ENCODE peak calls at places on chromosome 22, in seven cellular contexts. P is upper lobe of right lung, Z is left ventricle myocardium inferior, W is spleen, T is BJ, X is ovary, S is heart right ventricle. B is an unnamed sample.

GRCh38 chr22:30205281-30206115 is 41.1 kb downstream of the LIF start:
- DNase-seq in S (peak; percentile 60), P (no peak), X (peak; percentile 38), T (peak; percentile 94), Z (peak; percentile 49), W (no peak), B (peak; percentile 81)

GRCh38 chr22:19578180-19579004 is 54.2 kb upstream of the CLDN5 start:
- DNase-seq in S (no peak), X (no peak), T (no peak), P (no peak), Z (no peak), W (no peak), B (no peak)

GRCh38 chr22:17131686-17132085 is 10.5 kb upstream of the TMEM121B start:
- DNase-seq in W (peak; percentile 51), X (no peak), Z (no peak), T (no peak), P (no peak), S (no peak), B (no peak)

GRCh38 chr22:48488149-48488551 is 1339.5 kb downstream of the BRD1 start:
- DNase-seq in S (no peak), X (no peak), P (no peak), T (no peak), W (peak; percentile 47), Z (no peak), B (no peak)

GRCh38 chr22:49765091-49765771 is 62.4 kb downstream of the BRD1 start:
- DNase-seq in Z (peak; percentile 11), X (no peak), T (no peak), P (peak; percentile 63), W (peak; percentile 66), S (no peak), B (no peak)

GRCh38 chr22:50674606-50675552 is 2.3 kb downstream of the SHANK3 start:
- DNase-seq in Z (no peak), T (no peak), W (no peak), P (peak; percentile 90), S (no peak), X (no peak), B (peak; percentile 74)

GRCh38 chr22:31537019-31537535 is 40.7 kb downstream of the SFI1 start:
- DNase-seq in W (no peak), T (no peak), S (no peak), X (no peak), P (no peak), Z (no peak), B (no peak)

GRCh38 chr22:25987948-25988347 is 181.3 kb upstream of the SEZ6L start:
- DNase-seq in S (no peak), X (no peak), Z (no peak), P (no peak), W (no peak), T (no peak), B (no peak)

GRCh38 chr22:33018232-33018864 is 39.8 kb downstream of the SYN3 start:
- DNase-seq in T (no peak), X (no peak), S (peak; percentile 53), Z (peak; percentile 48), P (no peak), W (no peak), B (peak; percentile 35)

GRCh38 chr22:31446208-31446607 is 43.4 kb downstream of the EIF4ENIF1 start:
- DNase-seq in S (no peak), P (no peak), T (no peak), W (no peak), X (no peak), Z (no peak), B (no peak)

GRCh38 chr22:29156507-29156906 is 49.2 kb upstream of the EMID1 start:
- DNase-seq in Z (no peak), P (peak; percentile 51), W (peak; percentile 71), X (no peak), T (no peak), S (no peak), B (no peak)

GRCh38 chr22:29152045-29152380 is 53.7 kb upstream of the EMID1 start:
- DNase-seq in Z (no peak), T (no peak), X (no peak), W (no peak), S (no peak), P (peak; percentile 49), B (no peak)

GRCh38 chr22:29152381-29153138 is 53.1 kb upstream of the EMID1 start:
- DNase-seq in X (peak; percentile 73), Z (peak; percentile 39), P (peak; percentile 62), T (no peak), W (peak; percentile 75), S (peak; percentile 47), B (no peak)

GRCh38 chr22:29155966-29156365 is 49.7 kb upstream of the EMID1 start:
- DNase-seq in P (peak; percentile 22), X (no peak), W (peak; percentile 66), Z (no peak), T (no peak), S (no peak), B (no peak)

GRCh38 chr22:29154364-29155048 is 51.2 kb upstream of the EMID1 start:
- DNase-seq in S (peak; percentile 64), Z (peak; percentile 73), P (peak; percentile 90), T (no peak), X (peak; percentile 86), W (peak; percentile 94), B (peak; percentile 36)
- H3K4me3 ChIP-seq in S (peak overlapping the region; percentile 24), Z (peak overlapping the region; percentile 48), P (no peak overlapping the region), T (no peak overlapping the region), X (no peak overlapping the region), W (no peak overlapping the region), B (no peak overlapping the region)

GRCh38 chr22:44758970-44759365 is 6.6 kb downstream of the ARHGAP8 start:
- DNase-seq in T (no peak), X (no peak), Z (no peak), S (no peak), P (no peak), W (peak; percentile 49), B (no peak)
- TF ChIP-seq CTCF in T (no peak), X (no peak), Z (no peak), S (no peak), P (no peak), W (no peak), B (no peak)

GRCh38 chr22:37409031-37409430 is 18.2 kb downstream of the ELFN2 start:
- DNase-seq in Z (no peak), P (no peak), W (no peak), T (no peak), X (no peak), S (no peak), B (no peak)

GRCh38 chr22:37406836-37407235 is 20.4 kb downstream of the ELFN2 start:
- DNase-seq in P (no peak), W (no peak), S (no peak), Z (no peak), X (no peak), T (no peak), B (no peak)

GRCh38 chr22:37410174-37411055 is 16.9 kb downstream of the ELFN2 start:
- DNase-seq in T (no peak), S (no peak), Z (no peak), W (no peak), X (no peak), P (peak; percentile 79), B (peak; percentile 27)

GRCh38 chr22:37411655-37412054 is 15.6 kb downstream of the ELFN2 start:
- DNase-seq in Z (no peak), P (no peak), T (no peak), X (no peak), W (no peak), S (no peak), B (no peak)

DNA sequence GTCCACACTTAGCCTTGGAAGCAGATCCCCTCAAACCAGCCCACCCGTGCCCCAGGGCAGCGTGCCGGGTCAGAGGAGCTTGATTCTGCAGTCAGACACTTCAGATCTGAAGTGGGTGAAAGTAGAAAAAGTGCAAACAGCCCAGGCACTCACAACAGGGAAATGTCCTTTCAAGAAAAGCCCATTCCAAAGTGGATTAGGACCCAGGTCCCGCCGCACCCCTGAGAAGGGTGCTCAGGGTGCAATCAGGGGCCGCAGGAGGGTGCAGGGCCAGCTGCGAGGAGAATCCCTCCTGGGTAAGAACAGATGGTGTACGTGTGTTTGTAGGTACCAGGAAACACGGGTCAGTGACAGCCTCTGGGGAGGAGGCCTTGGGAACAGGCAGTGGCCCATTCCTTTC is 17.7 kb downstream of the ELFN2 start:
- DNase-seq in T (no peak), W (no peak), Z (no peak), P (no peak), X (no peak), S (no peak), B (no peak)
- H3K27me3 ChIP-seq in T (no peaks in the 10 kb centered on the region), W (no peaks in the 10 kb centered on the region), Z (peaks cover 100% of the 10 kb centered on the region), P (no peaks in the 10 kb centered on the region), X (no peaks in the 10 kb centered on the region), S (peaks cover 26% of the 10 kb centered on the region), B (no peaks in the 10 kb centered on the region)

DNA sequence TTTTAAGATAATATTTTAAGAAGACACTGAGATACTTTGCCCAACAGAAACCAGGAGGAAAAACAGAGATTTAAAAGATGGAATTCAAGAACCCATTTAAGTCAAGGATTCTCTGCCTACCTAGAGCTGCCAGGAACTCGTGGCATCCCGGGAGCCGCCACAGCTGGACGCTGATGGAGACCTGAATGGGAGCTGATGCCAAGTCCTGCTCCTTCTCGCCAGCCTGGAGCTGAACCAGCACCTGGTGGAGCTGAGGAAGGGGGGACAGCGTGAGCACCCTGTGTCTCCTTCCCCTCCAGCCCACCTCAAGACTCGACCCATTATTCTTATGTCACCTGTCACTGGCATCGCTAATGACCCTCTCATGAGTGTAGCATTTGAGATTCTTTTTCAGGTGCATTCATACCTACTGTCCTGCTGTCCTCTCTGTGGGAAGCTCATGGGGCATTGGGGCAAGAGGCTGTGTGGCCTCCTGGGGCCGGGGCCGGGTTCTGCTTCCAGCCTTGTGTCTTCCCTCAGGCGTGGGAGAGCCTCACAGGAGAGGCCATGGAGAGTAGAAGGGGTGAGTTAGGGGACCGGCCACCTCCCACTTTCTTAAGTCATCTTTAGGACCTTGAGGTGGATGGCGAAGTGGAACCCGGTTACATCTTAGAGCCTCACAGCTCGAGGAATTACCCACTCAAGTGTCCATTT is 70.8 kb upstream of the PITPNB start:
- DNase-seq in T (no peak), S (no peak), X (no peak), W (no peak), P (no peak), Z (no peak), B (no peak)
- H3K4me3 ChIP-seq in T (no peak overlapping the region), S (no peak overlapping the region), X (no peak overlapping the region), W (no peak overlapping the region), P (no peak overlapping the region), Z (no peak overlapping the region), B (no peak overlapping the region)

GRCh38 chr22:42902875-42903510 is 45.9 kb upstream of the ARFGAP3 start:
- DNase-seq in Z (no peak), P (no peak), T (peak; percentile 39), S (no peak), X (no peak), W (no peak), B (no peak)
- TF ChIP-seq CTCF in Z (peak; percentile 12), P (no peak), T (peak; percentile 36), S (peak; percentile 25), X (no peak), W (no peak), B (no peak)

DNA sequence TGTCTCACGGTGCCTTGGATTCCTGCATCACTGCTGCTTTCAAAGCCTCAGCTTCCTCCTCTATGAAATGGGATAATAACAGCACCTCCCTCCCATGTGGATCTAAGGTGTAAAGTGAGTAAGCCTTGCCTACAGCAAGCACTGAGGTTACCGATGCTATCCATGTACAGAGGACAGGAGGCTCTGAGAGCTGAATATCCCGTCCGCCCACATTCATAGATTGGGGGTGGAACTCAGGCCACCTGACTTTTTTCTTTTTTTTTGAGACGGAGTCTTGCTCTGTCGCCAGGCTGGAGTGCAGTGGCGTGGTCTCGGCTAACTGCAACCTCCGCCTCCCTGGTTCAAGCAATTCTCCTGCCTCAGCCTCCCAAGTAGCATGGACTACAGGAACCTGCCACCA is 12.5 kb downstream of the PDGFB start:
- DNase-seq in Z (no peak), W (no peak), S (no peak), P (no peak), X (no peak), T (no peak), B (no peak)
- H3K27me3 ChIP-seq in Z (no peaks in the 10 kb centered on the region), W (peaks cover 25% of the 10 kb centered on the region), S (no peaks in the 10 kb centered on the region), P (no peaks in the 10 kb centered on the region), X (no peaks in the 10 kb centered on the region), T (peaks cover 2% of the 10 kb centered on the region), B (no peaks in the 10 kb centered on the region)

GRCh38 chr22:46749682-46750529 is 11.9 kb upstream of the CERK start:
- DNase-seq in S (no peak), W (no peak), P (peak; percentile 66), X (no peak), T (no peak), Z (no peak), B (no peak)
- H3K4me3 ChIP-seq in S (no peak overlapping the region), W (no peak overlapping the region), P (no peak overlapping the region), X (no peak overlapping the region), T (no peak overlapping the region), Z (no peak overlapping the region), B (no peak overlapping the region)